ENCODE peak calls at places on chromosome 12, in six cellular contexts. I, C, U, T, X and V are unnamed samples.

GRCh38 chr12:25550186-25550585 is 2.9 kb downstream of the LMNTD1 start:
- DNase-seq in T (no peak), C (no peak), U (peak; percentile 32), X (no peak), I (peak; percentile 21), V (no peak)

GRCh38 chr12:78878447-78878846 is 13.9 kb downstream of the SYT1 start:
- DNase-seq in T (no peak), C (no peak), U (no peak), I (no peak), X (no peak), V (no peak)

GRCh38 chr12:2319747-2320146 is 267.0 kb downstream of the CACNA1C start:
- DNase-seq in C (no peak), U (peak; percentile 60), X (no peak), I (peak; percentile 46), T (no peak), V (peak; percentile 30)

GRCh38 chr12:81859521-81859920 is 100.4 kb upstream of the PPFIA2 start:
- DNase-seq in C (no peak), X (no peak), U (peak; percentile 12), I (no peak), T (no peak), V (no peak)

GRCh38 chr12:120468271-120468845 is 1.2 kb downstream of the SRSF9 start:
- DNase-seq in I (peak; percentile 62), X (peak; percentile 58), U (peak; percentile 76), T (peak; percentile 62), C (no peak), V (peak; percentile 46)

GRCh38 chr12:116773276-116773731 is 35.2 kb downstream of the RNFT2 start:
- DNase-seq in X (no peak), U (peak; percentile 17), I (peak; percentile 24), T (no peak), C (no peak), V (peak; percentile 59)

GRCh38 chr12:67546718-67547117 is 101.8 kb upstream of the DYRK2 start:
- DNase-seq in U (no peak), T (no peak), X (no peak), C (no peak), I (no peak), V (no peak)

GRCh38 chr12:122732170-122732569 is 1.5 kb upstream of the HCAR1 start:
- DNase-seq in X (no peak), U (no peak), T (no peak), I (no peak), C (no peak), V (no peak)

GRCh38 chr12:55708695-55709233 is 1.1 kb upstream of the ITGA7 start:
- DNase-seq in C (no peak), X (no peak), U (no peak), I (no peak), T (peak; percentile 63), V (no peak)

GRCh38 chr12:19323768-19324167 is 115.5 kb upstream of the AEBP2 start:
- DNase-seq in U (no peak), I (no peak), C (no peak), X (no peak), T (no peak), V (no peak)

GRCh38 chr12:50562485-50563433 is 58.0 kb downstream of the DIP2B start:
- DNase-seq in X (no peak), U (no peak), T (no peak), I (no peak), C (no peak), V (no peak)

GRCh38 chr12:131229426-131230339 is 276.0 kb downstream of the ADGRD1 start:
- DNase-seq in T (no peak), X (no peak), I (no peak), U (no peak), C (no peak), V (no peak)

GRCh38 chr12:100755186-100755585 is 39.4 kb upstream of the ANO4 start:
- DNase-seq in C (no peak), U (no peak), I (no peak), X (no peak), T (no peak), V (no peak)

GRCh38 chr12:76158518-76159321 is 74.2 kb upstream of the NAP1L1 start:
- DNase-seq in I (peak; percentile 93), U (peak; percentile 83), C (peak; percentile 33), X (no peak), T (peak; percentile 53), V (peak; percentile 93)

GRCh38 chr12:27002141-27002540 is 12.0 kb downstream of the TM7SF3 start:
- DNase-seq in C (no peak), X (no peak), T (no peak), I (no peak), U (no peak), V (no peak)

GRCh38 chr12:21413369-21414277 is 23.8 kb upstream of the PYROXD1 start:
- DNase-seq in C (no peak), I (no peak), U (peak; percentile 13), X (no peak), T (no peak), V (no peak)

GRCh38 chr12:39199371-39199770 is 243.5 kb downstream of the KIF21A start:
- DNase-seq in C (no peak), I (no peak), T (no peak), X (no peak), U (no peak), V (no peak)

GRCh38 chr12:2974560-2974971 is 15.4 kb downstream of the TEAD4 start:
- DNase-seq in X (no peak), U (peak; percentile 30), I (peak; percentile 18), T (no peak), C (no peak), V (no peak)

GRCh38 chr12:45363903-45364302 is 148.0 kb downstream of the ANO6 start:
- DNase-seq in T (no peak), U (no peak), C (no peak), X (no peak), I (no peak), V (no peak)

GRCh38 chr12:96386794-96387193 is 13.4 kb downstream of the CDK17 start:
- DNase-seq in C (no peak), X (no peak), U (no peak), T (no peak), I (no peak), V (no peak)

GRCh38 chr12:50542448-50542847 is 37.7 kb downstream of the DIP2B start:
- DNase-seq in T (no peak), I (peak; percentile 39), U (peak; percentile 20), C (no peak), X (no peak), V (peak; percentile 37)

GRCh38 chr12:75578546-75578945 is 67.1 kb upstream of the KRR1 start:
- DNase-seq in C (no peak), U (no peak), T (no peak), I (no peak), X (no peak), V (no peak)

GRCh38 chr12:115338566-115339294 is 654.8 kb upstream of the TBX3 start:
- DNase-seq in U (no peak), X (no peak), C (no peak), I (no peak), T (no peak), V (peak; percentile 72)

DNA sequence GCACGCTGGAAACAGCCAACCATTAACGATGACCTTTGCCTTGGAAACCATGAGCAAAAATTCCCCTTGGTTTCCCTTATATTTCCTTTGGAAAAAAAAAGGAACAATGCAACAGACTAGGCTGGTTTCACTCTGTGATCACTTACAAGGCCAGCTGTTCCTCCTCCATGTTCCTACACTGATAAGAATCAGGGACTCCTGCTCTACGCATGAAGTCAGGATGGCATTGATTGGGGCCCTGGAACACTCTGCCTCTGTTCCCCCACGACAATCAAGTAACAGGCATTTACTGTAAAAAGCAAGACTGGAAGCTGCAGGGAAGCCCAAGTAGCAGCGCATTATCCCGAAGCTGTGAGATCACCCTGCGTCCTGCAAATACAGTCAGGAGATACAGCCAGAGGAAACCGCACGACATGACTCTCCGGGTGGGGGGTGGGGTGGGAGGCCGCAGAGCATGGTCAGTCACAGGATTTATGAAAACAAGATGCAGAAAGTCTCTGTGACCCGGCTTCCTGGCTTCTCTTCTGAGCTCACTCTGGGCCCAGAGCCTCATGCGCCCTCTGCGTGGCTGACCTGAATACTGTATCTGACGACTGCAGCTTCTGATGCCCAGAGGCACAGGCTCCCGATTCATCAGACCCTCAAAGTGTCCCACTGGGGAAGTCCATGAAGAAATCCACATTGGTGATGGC is 31.1 kb downstream of the SSH1 start:
- DNase-seq in U (peak; percentile 99), C (no peak), T (peak; percentile 78), X (peak; percentile 60), I (peak; percentile 98), V (peak; percentile 90)
- TF ChIP-seq CTCF in U (peak; percentile 25), C (no peak), T (no peak), X (no peak), I (peak; percentile 41), V (peak; percentile 26)

GRCh38 chr12:11812558-11813421 is 163.3 kb downstream of the ETV6 start:
- DNase-seq in U (peak; percentile 59), C (no peak), T (no peak), X (no peak), I (peak; percentile 31), V (no peak)
- TF ChIP-seq CTCF in U (peak; percentile 41), C (peak; percentile 16), T (no peak), X (no peak), I (peak; percentile 26), V (no peak)

DNA sequence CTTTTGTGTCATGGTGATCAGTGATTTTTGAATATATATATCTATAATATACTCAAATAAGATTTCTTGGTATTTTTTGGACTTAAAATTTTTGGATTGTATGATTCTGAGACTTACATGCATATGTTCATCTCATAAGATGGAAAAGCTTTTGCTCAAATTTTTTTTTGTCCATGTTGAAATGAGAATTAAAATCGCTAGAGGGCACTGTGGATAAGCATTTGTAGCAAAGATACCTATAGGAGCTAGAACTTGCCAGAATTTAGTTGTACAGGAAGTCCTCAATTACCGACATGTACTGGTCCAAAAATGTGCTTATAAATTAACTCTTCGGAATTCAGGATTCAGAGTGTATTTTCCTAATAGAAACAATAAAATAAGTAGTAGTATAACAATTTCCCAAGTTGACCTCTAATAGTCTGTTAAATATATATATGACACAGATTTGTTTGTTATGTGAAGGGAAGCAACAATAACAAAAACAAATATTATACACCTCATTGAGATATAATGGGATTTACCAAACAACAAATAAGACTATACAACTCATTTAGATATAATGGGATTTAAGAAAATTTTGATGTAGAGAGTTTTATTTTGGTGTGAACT is 179.6 kb downstream of the TMEM117 start:
- DNase-seq in C (no peak), U (peak; percentile 68), X (no peak), T (no peak), I (peak; percentile 67), V (peak; percentile 42)
- TF ChIP-seq CTCF in C (peak; percentile 69), U (peak; percentile 57), X (peak; percentile 59), T (peak; percentile 65), I (peak; percentile 71), V (peak; percentile 83)

DNA sequence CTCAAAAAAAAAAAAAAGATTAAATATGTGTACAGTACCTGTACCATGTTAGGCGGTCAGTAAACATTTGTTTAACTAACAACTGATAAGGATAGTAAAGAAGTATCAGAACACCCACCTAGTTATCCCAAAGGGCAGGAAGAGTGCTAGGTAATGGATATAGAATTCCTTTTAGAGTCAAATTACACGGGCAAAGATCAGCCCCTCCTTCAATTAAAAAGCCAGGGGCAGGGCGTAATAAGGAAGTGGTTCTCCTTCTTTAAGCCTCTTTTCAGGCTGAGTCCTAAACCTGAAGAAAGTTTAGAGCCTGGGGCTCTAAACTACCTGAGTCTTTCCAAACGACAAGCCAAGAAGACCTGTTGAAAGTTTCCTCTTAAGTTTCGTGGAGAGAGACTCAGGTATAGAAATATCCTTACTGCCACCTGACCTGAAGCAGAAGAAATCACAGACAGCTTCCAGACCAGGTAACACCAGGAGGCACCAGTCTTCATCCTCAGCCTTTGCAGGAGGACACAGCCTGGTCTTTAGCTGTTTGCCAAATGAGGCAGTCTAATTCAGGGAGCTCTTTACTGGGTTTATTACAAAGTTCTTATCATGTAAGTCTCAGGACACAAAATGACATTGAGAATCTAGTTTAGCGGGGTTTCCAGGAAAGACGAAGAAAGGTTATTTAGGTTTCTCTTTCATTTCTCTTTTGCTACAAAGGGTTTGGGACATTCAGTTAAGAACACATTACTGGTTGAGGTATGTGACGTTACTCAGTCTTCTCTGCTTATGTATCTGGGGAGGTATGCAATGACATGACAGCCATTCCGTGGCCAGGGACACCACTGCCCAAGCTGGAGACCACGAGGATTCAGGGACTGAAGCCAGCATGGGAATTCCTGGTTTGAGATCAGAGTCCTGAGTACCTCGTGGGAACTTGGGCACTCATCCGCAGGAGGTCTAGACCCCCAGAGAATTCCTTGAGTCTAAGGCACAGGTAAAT is at the start of gene BCL2L14:
- DNase-seq in T (no peak), I (peak; percentile 16), U (no peak), X (no peak), C (no peak), V (no peak)
- TF ChIP-seq CTCF in T (no peak), I (no peak), U (no peak), X (no peak), C (no peak), V (no peak)